ENCODE peak calls at places on chromosomes 5 and 9, in nine cellular contexts. N is ascending aorta; W is tibial artery; Q is HAP-1; O is CD8-positive, alpha-beta T cell; G is cardiac muscle cell; Z is lower lobe of right lung; D is uterus; B is heart right ventricle. H is an unnamed sample. For H3K36me3 and H3K4me1, the result is how much of the 10 kb centered on the place peaks cover.

GRCh38 chr5:71697967-71698366 is 21.1 kb upstream of the CARTPT start:
- DNase-seq in N (no peak), W (no peak), Q (no peak), O (no peak), G (no peak), Z (no peak), D (no peak), B (no peak), H (no peak)

GRCh38 chr5:8869932-8870331 is 675.9 kb downstream of the SEMA5A start:
- DNase-seq in N (no peak), W (no peak), Q (no peak), O (no peak), G (no peak), Z (no peak), D (no peak), B (no peak), H (no peak)

GRCh38 chr5:28473531-28474107 is 1435.2 kb upstream of the CDH9 start:
- DNase-seq in N (no peak), W (no peak), Q (peak), O (no peak), G (peak), Z (no peak), D (no peak), B (no peak), H (peak)

GRCh38 chr9:138082918-138083636 is 205.5 kb downstream of the CACNA1B start:
- DNase-seq in N (no peak), W (peak), Q (no peak), O (no peak), G (no peak), Z (peak), D (no peak), B (no peak), H (no peak)

GRCh38 chr5:166962470-166962869 is 1329.0 kb upstream of the WWC1 start:
- DNase-seq in N (no peak), W (no peak), Q (no peak), O (no peak), G (no peak), Z (no peak), D (no peak), B (peak), H (no peak)

GRCh38 chr5:174571662-174572397 is 152.6 kb upstream of the MSX2 start:
- DNase-seq in N (no peak), W (peak), Q (peak), O (no peak), G (peak), Z (no peak), D (peak), B (peak), H (peak)

GRCh38 chr5:66788556-66788955 is 192.4 kb downstream of the MAST4 start:
- DNase-seq in N (no peak), W (no peak), Q (no peak), O (no peak), G (no peak), Z (no peak), D (no peak), B (no peak), H (no peak)

GRCh38 chr9:35114921-35115341 is 731 bp downstream of the ATOSB start:
- DNase-seq in N (no peak), W (peak), Q (peak), O (no peak), G (peak), Z (peak), D (peak), B (peak), H (peak)

GRCh38 chr5:162068412-162068811 is 839 bp downstream of the GABRG2 start:
- DNase-seq in N (no peak), W (no peak), Q (peak), O (no peak), G (peak), Z (peak), D (no peak), B (peak), H (peak)

GRCh38 chr5:143403357-143403606 is 204 bp downstream of the NR3C1 start:
- DNase-seq in N (no peak), W (no peak), Q (no peak), O (no peak), G (no peak), Z (no peak), D (no peak), B (no peak), H (no peak)

GRCh38 chr9:116151966-116152381 is 1.6 kb upstream of the PAPPA start:
- DNase-seq in N (no peak), W (no peak), Q (no peak), O (no peak), G (no peak), Z (no peak), D (no peak), B (no peak), H (no peak)

GRCh38 chr9:6489099-6489498 is 76.1 kb downstream of the UHRF2 start:
- DNase-seq in N (no peak), W (no peak), Q (no peak), O (no peak), G (no peak), Z (no peak), D (no peak), B (no peak), H (no peak)
- H3K36me3 ChIP-seq in N (half or more), W (under half), Q (under half), O (under half), G (under half), Z (half or more), D (under half), B (half or more), H (under half)

DNA sequence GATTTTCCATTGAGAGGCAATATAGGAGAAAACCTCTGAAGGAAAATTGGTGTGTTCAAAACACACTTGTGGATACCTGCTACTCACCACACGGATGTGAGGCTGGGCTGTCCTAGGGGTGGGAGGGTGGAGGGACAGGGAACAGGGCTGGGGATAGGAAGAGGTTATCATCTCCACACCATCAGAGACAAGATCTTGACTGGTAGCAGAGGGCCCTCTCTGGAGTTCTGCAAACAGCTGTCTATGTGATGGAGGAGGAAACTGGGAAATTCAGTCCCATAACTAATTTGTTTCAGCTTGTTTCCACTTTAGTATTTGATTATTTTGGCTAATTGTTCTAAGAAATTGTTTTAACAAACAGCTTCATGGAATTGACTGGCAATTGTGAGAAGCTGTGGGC is 91.6 kb upstream of the FSTL4 start:
- DNase-seq in N (no peak), W (no peak), Q (no peak), O (no peak), G (no peak), Z (no peak), D (no peak), B (no peak), H (no peak)
- H3K4me1 ChIP-seq in N (under half), W (under half), Q (under half), O (under half), G (under half), Z (under half), D (under half), B (under half), H (under half)

DNA sequence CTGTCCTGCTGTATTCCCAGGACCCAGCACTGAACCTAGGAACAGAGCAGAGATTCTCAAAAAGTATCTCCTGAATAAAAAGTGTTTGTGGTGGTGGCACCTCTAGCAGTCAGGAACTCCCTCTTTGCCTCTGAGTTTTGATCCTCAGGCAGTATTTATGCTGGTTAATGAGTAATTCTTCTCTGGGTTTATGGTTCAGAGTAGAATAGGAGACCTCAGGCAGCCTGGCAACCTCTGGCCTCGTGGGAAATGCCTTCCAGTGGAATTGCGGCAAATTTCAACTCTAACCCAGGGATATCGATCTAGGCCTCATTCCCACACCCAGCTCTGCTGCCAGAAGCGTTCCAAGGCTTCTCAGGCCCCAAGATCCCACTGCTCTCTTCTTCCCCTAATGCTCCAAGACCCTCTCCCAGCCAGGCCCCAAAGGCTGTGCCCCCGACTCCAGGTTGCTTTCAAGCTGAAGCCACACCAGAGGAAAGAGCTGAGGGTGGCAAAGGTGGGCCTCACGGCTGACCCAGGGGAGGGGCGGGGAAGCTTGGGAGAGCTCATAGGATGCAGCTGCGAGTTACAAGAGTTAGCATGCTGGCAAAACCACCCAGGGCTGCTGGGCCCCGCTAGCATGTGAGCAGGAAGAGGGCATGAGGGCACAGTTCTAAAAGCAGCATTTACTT is 10.9 kb upstream of the HDHD3 start:
- DNase-seq in N (no peak), W (no peak), Q (no peak), O (no peak), G (no peak), Z (no peak), D (no peak), B (no peak), H (no peak)
- H3K36me3 ChIP-seq in N (half or more), W (under half), Q (under half), O (under half), G (under half), Z (half or more), D (under half), B (half or more), H (under half)

GRCh38 chr5:12316812-12317211 is 412.6 kb upstream of the CTNND2 start:
- DNase-seq in N (no peak), W (no peak), Q (no peak), O (no peak), G (no peak), Z (no peak), D (no peak), B (no peak), H (no peak)

GRCh38 chr5:12323637-12324229 is 419.5 kb upstream of the CTNND2 start:
- DNase-seq in N (no peak), W (no peak), Q (no peak), O (no peak), G (no peak), Z (no peak), D (no peak), B (no peak), H (no peak)

GRCh38 chr5:12322042-12322441 is 417.8 kb upstream of the CTNND2 start:
- DNase-seq in N (no peak), W (no peak), Q (no peak), O (no peak), G (no peak), Z (no peak), D (no peak), B (no peak), H (no peak)

DNA sequence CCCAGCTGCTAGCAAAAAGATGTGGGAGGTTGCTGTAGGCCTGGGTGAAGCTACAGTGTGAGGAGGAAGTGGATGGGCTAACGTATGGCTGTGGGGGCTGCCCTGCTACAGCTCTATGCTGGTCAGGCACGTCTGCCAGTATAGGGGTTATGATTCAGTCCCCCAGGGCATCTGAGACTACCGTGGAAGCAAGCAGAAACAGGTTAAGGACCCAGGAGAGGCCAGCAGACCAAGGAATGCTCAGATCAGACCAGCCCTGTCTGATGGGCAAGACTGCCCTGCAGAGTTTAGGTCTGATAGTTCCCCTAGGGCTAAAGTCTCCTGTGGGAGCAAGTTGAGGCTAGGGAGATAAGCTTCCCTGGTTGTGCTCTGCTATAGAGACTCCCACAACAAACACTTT is 416.1 kb upstream of the CTNND2 start:
- DNase-seq in N (no peak), W (no peak), Q (no peak), O (no peak), G (no peak), Z (no peak), D (no peak), B (no peak), H (no peak)
- H3K4me1 ChIP-seq in N (under half), W (under half), Q (under half), O (under half), G (under half), Z (under half), D (under half), B (under half), H (under half)

GRCh38 chr9:19298601-19299000 is 68.1 kb downstream of the DENND4C start:
- DNase-seq in N (no peak), W (no peak), Q (peak), O (no peak), G (no peak), Z (no peak), D (no peak), B (no peak), H (no peak)
- H3K36me3 ChIP-seq in N (half or more), W (under half), Q (under half), O (under half), G (under half), Z (half or more), D (under half), B (half or more), H (under half)

H was measured in SJCRH30.